ENCODE peak calls at places on chromosomes 11 and 22, in eight cellular contexts. J is MM.1S, W is transverse colon, K is thoracic aorta, A is neuronal stem cell, Q is ovary, S is endodermal cell, N is HepG2. V is an unnamed sample.

GRCh38 chr11:23751280-23751679 is 745.6 kb upstream of the LUZP2 start:
- DNase-seq in J (no peak), W (no peak), S (no peak), A (no peak), N (no peak), Q (no peak), K (no peak), V (no peak)

GRCh38 chr22:50018608-50019291 is 6.2 kb upstream of the IL17REL start:
- DNase-seq in A (no peak), J (no peak), S (no peak), N (no peak), K (no peak), Q (no peak), W (peak), V (no peak)

GRCh38 chr22:45007247-45007945 is 2.4 kb downstream of the PHF21B start:
- DNase-seq in A (peak), N (no peak), J (no peak), K (no peak), Q (peak), S (peak), W (no peak), V (peak)

GRCh38 chr11:65501005-65501529 is 2.2 kb downstream of the MALAT1 start:
- DNase-seq in N (no peak), J (peak), A (no peak), K (no peak), S (no peak), Q (no peak), W (no peak), V (no peak)

GRCh38 chr11:119169272-119169719 is 771 bp downstream of the NLRX1 start:
- DNase-seq in A (peak), N (peak), W (no peak), J (no peak), K (no peak), S (peak), Q (no peak), V (no peak)

GRCh38 chr22:17119481-17120202 is 1.5 kb downstream of the TMEM121B start:
- DNase-seq in W (peak), A (no peak), K (no peak), Q (no peak), N (no peak), J (no peak), S (peak), V (no peak)

GRCh38 chr11:72336163-72336562 is 92.2 kb upstream of the PHOX2A start:
- DNase-seq in K (no peak), N (no peak), S (no peak), A (no peak), J (no peak), Q (no peak), W (no peak), V (no peak)

GRCh38 chr11:102383839-102384238 is 36.8 kb downstream of the BIRC2 start:
- DNase-seq in S (no peak), W (no peak), N (no peak), A (no peak), J (no peak), K (no peak), Q (no peak), V (no peak)

GRCh38 chr22:25546751-25547150 is 17.7 kb upstream of the GRK3 start:
- DNase-seq in N (no peak), Q (no peak), K (no peak), W (no peak), A (no peak), S (no peak), J (no peak), V (no peak)

GRCh38 chr22:29072193-29072978 is 449 bp upstream of the KREMEN1 start:
- DNase-seq in S (peak), N (peak), J (peak), K (peak), Q (peak), W (peak), A (peak), V (peak)

GRCh38 chr11:92447586-92447985 is 223.0 kb downstream of the FAT3 start:
- DNase-seq in J (no peak), N (no peak), Q (no peak), K (no peak), W (no peak), S (no peak), A (no peak), V (no peak)

GRCh38 chr11:74278721-74279148 is 32.7 kb downstream of the P4HA3 start:
- DNase-seq in K (peak), W (peak), J (no peak), N (no peak), S (no peak), A (no peak), Q (peak), V (no peak)

GRCh38 chr11:65915821-65916251 is 3.0 kb downstream of the C11orf68 start:
- DNase-seq in A (no peak), S (peak), Q (peak), J (no peak), W (peak), N (peak), K (peak), V (no peak)

GRCh38 chr11:14021738-14022137 is 59.2 kb downstream of the SPON1 start:
- DNase-seq in Q (no peak), S (no peak), A (peak), N (no peak), J (no peak), W (no peak), K (no peak), V (no peak)

GRCh38 chr11:60951909-60952741 is at the start of gene SLC15A3:
- DNase-seq in Q (peak), J (peak), A (no peak), K (peak), W (peak), N (no peak), S (peak), V (no peak)

GRCh38 chr22:29773233-29773632 is 6.1 kb downstream of the UQCR10 start:
- DNase-seq in K (no peak), J (no peak), S (peak), N (no peak), Q (no peak), A (no peak), W (no peak), V (no peak)

GRCh38 chr11:10599388-10600175 is 31.1 kb upstream of the LYVE1 start:
- DNase-seq in W (no peak), S (no peak), K (no peak), A (no peak), J (no peak), Q (no peak), N (peak), V (no peak)

GRCh38 chr11:36019722-36020121 is 75.9 kb downstream of the LDLRAD3 start:
- DNase-seq in A (no peak), Q (no peak), S (peak), N (no peak), W (no peak), J (no peak), K (no peak), V (no peak)

GRCh38 chr11:74636633-74637184 is 44.3 kb downstream of the POLD3 start:
- DNase-seq in N (no peak), Q (no peak), S (no peak), W (no peak), J (no peak), K (no peak), A (no peak), V (no peak)

GRCh38 chr11:36187618-36188017 is 101.6 kb downstream of the COMMD9 start:
- DNase-seq in N (no peak), K (no peak), A (no peak), W (no peak), J (no peak), Q (no peak), S (no peak), V (no peak)

GRCh38 chr11:20364412-20364792 is 888 bp downstream of the HTATIP2 start:
- DNase-seq in A (no peak), S (no peak), N (no peak), W (peak), K (no peak), J (no peak), Q (peak), V (no peak)

GRCh38 chr22:24107668-24108067 is 73.6 kb upstream of the SUSD2 start:
- DNase-seq in N (no peak), W (peak), A (no peak), J (no peak), S (no peak), Q (peak), K (peak), V (peak)

GRCh38 chr11:135006800-135007199 is 594.8 kb upstream of the B3GAT1 start:
- DNase-seq in S (no peak), N (no peak), W (no peak), A (no peak), J (no peak), Q (no peak), K (no peak), V (peak)

GRCh38 chr11:65452806-65453490 is 30.4 kb downstream of the NEAT1 start:
- DNase-seq in K (no peak), A (no peak), S (no peak), J (no peak), W (no peak), Q (no peak), N (no peak), V (no peak)

GRCh38 chr11:96235725-96236124 is 107.3 kb downstream of the MAML2 start:
- DNase-seq in J (no peak), Q (no peak), K (no peak), A (no peak), N (no peak), S (no peak), W (no peak), V (no peak)

GRCh38 chr22:49967333-49968241 is 7.0 kb downstream of the PIM3 start:
- DNase-seq in Q (peak), A (no peak), N (peak), W (peak), K (peak), S (peak), J (peak), V (peak)

GRCh38 chr11:23789938-23790371 is 706.9 kb upstream of the LUZP2 start:
- DNase-seq in Q (no peak), A (no peak), N (no peak), W (peak), K (no peak), S (no peak), J (no peak), V (no peak)

GRCh38 chr11:111047376-111047775 is 198.1 kb upstream of the POU2AF2 start:
- DNase-seq in Q (no peak), A (peak), W (no peak), K (no peak), N (no peak), J (no peak), S (peak), V (no peak)

GRCh38 chr11:65435330-65435931 is 12.8 kb downstream of the NEAT1 start:
- DNase-seq in N (no peak), Q (no peak), S (no peak), A (no peak), K (no peak), J (no peak), W (peak), V (no peak)

GRCh38 chr11:75790986-75791385 is 22.4 kb downstream of the DGAT2 start:
- DNase-seq in N (no peak), A (no peak), S (no peak), Q (no peak), K (no peak), W (no peak), J (no peak), V (no peak)

GRCh38 chr22:21697866-21698265 is 32.1 kb downstream of the PPIL2 start:
- DNase-seq in S (no peak), K (no peak), J (no peak), W (no peak), A (no peak), Q (no peak), N (no peak), V (no peak)

GRCh38 chr11:95930948-95931347 is 7.0 kb upstream of the MTMR2 start:
- DNase-seq in Q (no peak), A (no peak), S (no peak), W (no peak), N (no peak), K (no peak), J (no peak), V (no peak)

GRCh38 chr11:61154528-61154927 is 6.7 kb downstream of the VPS37C start:
- DNase-seq in Q (no peak), K (no peak), A (no peak), S (no peak), J (no peak), W (no peak), N (no peak), V (no peak)

DNA sequence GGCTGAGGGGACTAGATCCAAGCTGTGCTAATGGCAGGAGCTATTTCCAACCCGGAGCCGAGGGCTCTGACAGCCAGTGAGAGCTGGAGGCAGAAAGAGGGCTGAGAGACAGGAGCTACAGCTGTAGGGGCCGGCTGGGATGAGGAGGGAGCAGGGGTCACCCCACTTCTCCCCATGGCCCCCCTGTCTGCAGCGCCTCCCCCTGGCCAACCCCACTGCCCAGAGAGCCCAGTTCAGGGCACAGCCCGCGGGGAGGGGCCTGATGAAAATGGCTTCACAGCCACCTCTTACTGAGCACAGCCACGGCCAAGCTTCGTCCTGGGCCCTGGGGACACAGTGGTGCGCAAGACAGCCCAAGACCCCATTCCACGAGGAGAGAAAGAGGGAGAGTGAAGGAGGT is 27.9 kb downstream of the RPL3 start:
- DNase-seq in W (no peak), J (no peak), Q (no peak), S (no peak), A (no peak), K (no peak), N (no peak), V (no peak)
- H3K27ac ChIP-seq in W (peak), J (no peak), Q (no peak), S (no peak), A (no peak), K (no peak), N (no peak), V (no peak)

GRCh38 chr22:27192135-27192900 is 534.9 kb downstream of the MIAT start:
- DNase-seq in N (no peak), J (no peak), K (no peak), A (no peak), S (no peak), Q (no peak), W (no peak), V (no peak)
- H3K27ac ChIP-seq in N (no peak), J (no peak), K (no peak), A (no peak), S (no peak), Q (no peak), W (no peak), V (no peak)

GRCh38 chr11:68127791-68128681 is 6.8 kb upstream of the CHKA start:
- DNase-seq in Q (peak), W (peak), K (no peak), J (no peak), A (peak), N (peak), S (peak), V (peak)
- H3K27ac ChIP-seq in Q (peak), W (peak), K (peak), J (no peak), A (no peak), N (peak), S (peak), V (peak)

GRCh38 chr11:12112731-12113130 is 2.3 kb downstream of the MICAL2 start:
- DNase-seq in A (no peak), W (no peak), S (no peak), Q (no peak), K (no peak), N (no peak), J (no peak), V (no peak)

GRCh38 chr11:12113294-12113693 is 2.9 kb downstream of the MICAL2 start:
- DNase-seq in J (no peak), Q (no peak), W (no peak), S (no peak), N (no peak), A (no peak), K (no peak), V (no peak)

GRCh38 chr11:12110714-12111481 is 508 bp downstream of the MICAL2 start:
- DNase-seq in Q (peak), A (peak), W (peak), N (no peak), K (no peak), S (peak), J (no peak), V (no peak)

GRCh38 chr11:12111482-12112149 is 1.2 kb downstream of the MICAL2 start:
- DNase-seq in A (no peak), N (no peak), Q (no peak), J (no peak), S (no peak), K (no peak), W (no peak), V (no peak)

DNA sequence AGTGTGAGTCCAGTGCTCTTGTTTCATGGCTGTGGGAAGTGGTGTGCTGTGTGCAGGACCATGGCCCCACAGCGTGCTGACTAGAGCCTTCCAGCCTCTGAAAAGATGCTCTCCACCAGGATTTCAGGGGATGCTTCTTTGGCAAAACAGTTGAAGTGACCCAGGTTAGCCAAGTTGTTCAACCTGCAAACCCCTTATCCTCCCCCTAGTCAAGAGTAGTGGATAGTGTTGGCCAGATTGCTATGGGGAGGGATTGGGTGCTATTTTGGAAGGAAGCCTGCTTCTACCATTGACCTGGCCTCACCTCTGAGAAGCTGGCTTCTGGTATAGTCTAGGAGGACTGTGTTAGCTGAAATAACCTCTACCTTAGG is 1.7 kb downstream of the MICAL2 start:
- DNase-seq in J (no peak), N (no peak), K (no peak), S (no peak), A (no peak), Q (no peak), W (no peak), V (no peak)
- H3K27ac ChIP-seq in J (no peak), N (no peak), K (peak), S (no peak), A (no peak), Q (no peak), W (peak), V (no peak)

DNA sequence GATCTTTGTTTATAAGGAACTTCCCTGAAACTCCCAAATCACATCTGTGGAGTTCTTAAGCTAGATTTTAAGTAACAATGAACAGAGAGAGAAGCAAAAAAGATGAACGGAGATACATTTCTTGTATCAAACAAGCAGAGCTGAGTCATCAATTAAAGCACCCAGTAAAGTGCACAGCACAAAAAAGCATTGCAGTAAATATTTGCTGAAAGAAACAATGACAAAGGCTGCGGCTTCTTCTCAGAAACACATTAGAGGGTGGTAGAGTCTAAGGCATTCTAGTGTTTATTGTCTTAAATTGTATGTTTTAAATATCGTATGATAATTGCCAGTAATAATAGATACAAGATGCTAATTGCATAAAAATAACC is 941.6 kb upstream of the CHORDC1 start:
- DNase-seq in Q (no peak), K (no peak), S (no peak), J (no peak), A (no peak), N (no peak), W (no peak), V (no peak)
- H3K27ac ChIP-seq in Q (no peak), K (peak), S (no peak), J (no peak), A (no peak), N (no peak), W (no peak), V (no peak)

GRCh38 chr11:125404136-125404810 is 91.8 kb downstream of the FEZ1 start:
- DNase-seq in N (no peak), Q (no peak), K (no peak), J (no peak), A (peak), S (peak), W (no peak), V (no peak)
- H3K27ac ChIP-seq in N (no peak), Q (no peak), K (no peak), J (no peak), A (peak), S (peak), W (no peak), V (no peak)

GRCh38 chr11:68041617-68042218 is 2.9 kb downstream of the TCIRG1 start:
- DNase-seq in J (no peak), K (no peak), Q (peak), W (no peak), S (no peak), A (no peak), N (no peak), V (no peak)
- H3K27ac ChIP-seq in J (no peak), K (peak), Q (peak), W (peak), S (no peak), A (no peak), N (no peak), V (no peak)

GRCh38 chr11:46366260-46366659 is 15.2 kb upstream of the MDK start:
- DNase-seq in W (no peak), A (no peak), N (no peak), S (no peak), K (no peak), J (no peak), Q (no peak), V (no peak)

GRCh38 chr11:46367916-46368267 is 13.6 kb upstream of the MDK start:
- DNase-seq in N (no peak), J (no peak), K (no peak), Q (no peak), A (no peak), S (no peak), W (no peak), V (no peak)

GRCh38 chr11:46366661-46367161 is 14.8 kb upstream of the MDK start:
- DNase-seq in Q (no peak), A (no peak), S (no peak), J (no peak), K (no peak), W (no peak), N (no peak), V (no peak)

GRCh38 chr11:46369458-46370152 is 11.9 kb upstream of the MDK start:
- DNase-seq in N (peak), A (no peak), K (no peak), W (peak), J (peak), Q (no peak), S (peak), V (peak)

GRCh38 chr11:46367244-46367915 is 14.1 kb upstream of the MDK start:
- DNase-seq in K (no peak), S (peak), W (peak), Q (peak), J (no peak), N (peak), A (no peak), V (peak)
- H3K27ac ChIP-seq in K (no peak), S (no peak), W (no peak), Q (no peak), J (no peak), N (no peak), A (no peak), V (peak)